ENCODE peak calls at places on chromosomes 13 and 19, in eight cellular contexts. One of them, this sample, is unnamed.

GRCh38 chr13:47858042-47858677 is 142.9 kb downstream of the SUCLA2 start:
- DNase-seq in psoas muscle: no peak
- DNase-seq in ascending aorta: no peak
- DNase-seq in Panc1: no peak
- DNase-seq in thoracic aorta: no peak
- DNase-seq in neural crest cell: no peak
- DNase-seq in breast epithelium: no peak
- DNase-seq in AG09309: no peak
- DNase-seq in this sample: no peak

GRCh38 chr13:94480672-94481145 is 1.2 kb upstream of the DCT start:
- DNase-seq in ascending aorta: no peak
- DNase-seq in breast epithelium: no peak
- DNase-seq in psoas muscle: peak
- DNase-seq in neural crest cell: no peak
- DNase-seq in Panc1: no peak
- DNase-seq in thoracic aorta: no peak
- DNase-seq in AG09309: peak
- DNase-seq in this sample: no peak

GRCh38 chr13:29594710-29595379 is 643 bp downstream of the SLC7A1 start:
- DNase-seq in psoas muscle: peak
- DNase-seq in thoracic aorta: peak
- DNase-seq in ascending aorta: peak
- DNase-seq in Panc1: no peak
- DNase-seq in AG09309: peak
- DNase-seq in neural crest cell: peak
- DNase-seq in breast epithelium: no peak
- DNase-seq in this sample: peak

GRCh38 chr19:13781547-13781946 is 7.3 kb downstream of the C19orf53 start:
- DNase-seq in AG09309: peak
- DNase-seq in ascending aorta: peak
- DNase-seq in psoas muscle: peak
- DNase-seq in neural crest cell: peak
- DNase-seq in Panc1: no peak
- DNase-seq in breast epithelium: no peak
- DNase-seq in thoracic aorta: peak
- DNase-seq in this sample: no peak

GRCh38 chr19:13906525-13906904 is 514 bp downstream of the CC2D1A start:
- DNase-seq in neural crest cell: no peak
- DNase-seq in psoas muscle: no peak
- DNase-seq in breast epithelium: no peak
- DNase-seq in AG09309: no peak
- DNase-seq in Panc1: no peak
- DNase-seq in ascending aorta: no peak
- DNase-seq in thoracic aorta: no peak
- DNase-seq in this sample: no peak

GRCh38 chr19:10864538-10864899 is 6.8 kb upstream of the CARM1 start:
- DNase-seq in thoracic aorta: peak
- DNase-seq in breast epithelium: peak
- DNase-seq in psoas muscle: peak
- DNase-seq in neural crest cell: peak
- DNase-seq in Panc1: peak
- DNase-seq in ascending aorta: no peak
- DNase-seq in AG09309: no peak
- DNase-seq in this sample: peak

GRCh38 chr13:70107498-70108271 is at the start of gene ATXN8OS:
- DNase-seq in Panc1: no peak
- DNase-seq in ascending aorta: no peak
- DNase-seq in AG09309: no peak
- DNase-seq in psoas muscle: no peak
- DNase-seq in breast epithelium: no peak
- DNase-seq in thoracic aorta: no peak
- DNase-seq in neural crest cell: peak
- DNase-seq in this sample: no peak

GRCh38 chr13:114002009-114002544 is 28.2 kb upstream of the C13orf46 start:
- DNase-seq in AG09309: no peak
- DNase-seq in Panc1: no peak
- DNase-seq in breast epithelium: no peak
- DNase-seq in psoas muscle: peak
- DNase-seq in thoracic aorta: no peak
- DNase-seq in neural crest cell: no peak
- DNase-seq in ascending aorta: no peak
- DNase-seq in this sample: no peak

GRCh38 chr13:99086869-99087129 is 108.9 kb upstream of the DOCK9 start:
- DNase-seq in thoracic aorta: no peak
- DNase-seq in breast epithelium: no peak
- DNase-seq in AG09309: no peak
- DNase-seq in psoas muscle: peak
- DNase-seq in neural crest cell: peak
- DNase-seq in ascending aorta: no peak
- DNase-seq in Panc1: no peak
- DNase-seq in this sample: no peak

DNA sequence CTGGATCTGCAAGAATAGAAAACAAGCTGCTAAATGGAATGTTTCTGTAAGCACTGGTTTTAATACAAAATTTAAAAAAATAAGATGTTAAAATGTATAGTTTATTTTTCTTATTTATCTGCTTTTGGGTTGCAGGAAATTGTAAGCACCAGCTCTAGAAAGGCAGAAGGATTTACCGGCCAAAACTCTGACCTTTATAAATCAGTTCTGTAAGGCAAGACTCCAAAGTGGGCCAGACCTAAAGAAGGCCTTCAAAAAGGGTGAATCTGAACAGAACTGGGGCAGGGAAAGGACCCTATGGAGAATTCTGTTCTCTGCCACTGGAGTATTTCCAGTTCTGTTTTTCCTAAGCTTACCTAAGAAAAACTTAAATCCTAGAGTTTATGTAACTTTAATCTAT is 19.3 kb downstream of the ZNF100 start:
- DNase-seq in Panc1: no peak
- DNase-seq in AG09309: no peak
- DNase-seq in thoracic aorta: no peak
- DNase-seq in ascending aorta: no peak
- DNase-seq in psoas muscle: no peak
- DNase-seq in neural crest cell: no peak
- DNase-seq in breast epithelium: no peak
- DNase-seq in this sample: no peak
- TF ChIP-seq CTCF in Panc1: no peak
- TF ChIP-seq CTCF in AG09309: no peak
- TF ChIP-seq CTCF in thoracic aorta: no peak
- TF ChIP-seq CTCF in ascending aorta: no peak
- TF ChIP-seq CTCF in psoas muscle: no peak
- TF ChIP-seq CTCF in neural crest cell: no peak
- TF ChIP-seq CTCF in breast epithelium: no peak
- TF ChIP-seq CTCF in this sample: no peak

GRCh38 chr13:45683701-45684100 is 18.4 kb upstream of the CBY2 start:
- DNase-seq in Panc1: no peak
- DNase-seq in psoas muscle: no peak
- DNase-seq in neural crest cell: no peak
- DNase-seq in thoracic aorta: no peak
- DNase-seq in breast epithelium: no peak
- DNase-seq in AG09309: no peak
- DNase-seq in ascending aorta: no peak
- DNase-seq in this sample: no peak
- TF ChIP-seq CTCF in Panc1: peak
- TF ChIP-seq CTCF in psoas muscle: no peak
- TF ChIP-seq CTCF in neural crest cell: peak
- TF ChIP-seq CTCF in thoracic aorta: no peak
- TF ChIP-seq CTCF in breast epithelium: no peak
- TF ChIP-seq CTCF in AG09309: no peak
- TF ChIP-seq CTCF in ascending aorta: no peak
- TF ChIP-seq CTCF in this sample: no peak

GRCh38 chr13:86974995-86975328 is 696.2 kb upstream of the SLITRK5 start:
- DNase-seq in neural crest cell: no peak
- DNase-seq in breast epithelium: no peak
- DNase-seq in thoracic aorta: no peak
- DNase-seq in Panc1: no peak
- DNase-seq in psoas muscle: no peak
- DNase-seq in ascending aorta: no peak
- DNase-seq in AG09309: no peak
- DNase-seq in this sample: no peak
- TF ChIP-seq CTCF in neural crest cell: no peak
- TF ChIP-seq CTCF in breast epithelium: no peak
- TF ChIP-seq CTCF in thoracic aorta: no peak
- TF ChIP-seq CTCF in Panc1: peak
- TF ChIP-seq CTCF in psoas muscle: no peak
- TF ChIP-seq CTCF in ascending aorta: no peak
- TF ChIP-seq CTCF in AG09309: no peak
- TF ChIP-seq CTCF in this sample: no peak

DNA sequence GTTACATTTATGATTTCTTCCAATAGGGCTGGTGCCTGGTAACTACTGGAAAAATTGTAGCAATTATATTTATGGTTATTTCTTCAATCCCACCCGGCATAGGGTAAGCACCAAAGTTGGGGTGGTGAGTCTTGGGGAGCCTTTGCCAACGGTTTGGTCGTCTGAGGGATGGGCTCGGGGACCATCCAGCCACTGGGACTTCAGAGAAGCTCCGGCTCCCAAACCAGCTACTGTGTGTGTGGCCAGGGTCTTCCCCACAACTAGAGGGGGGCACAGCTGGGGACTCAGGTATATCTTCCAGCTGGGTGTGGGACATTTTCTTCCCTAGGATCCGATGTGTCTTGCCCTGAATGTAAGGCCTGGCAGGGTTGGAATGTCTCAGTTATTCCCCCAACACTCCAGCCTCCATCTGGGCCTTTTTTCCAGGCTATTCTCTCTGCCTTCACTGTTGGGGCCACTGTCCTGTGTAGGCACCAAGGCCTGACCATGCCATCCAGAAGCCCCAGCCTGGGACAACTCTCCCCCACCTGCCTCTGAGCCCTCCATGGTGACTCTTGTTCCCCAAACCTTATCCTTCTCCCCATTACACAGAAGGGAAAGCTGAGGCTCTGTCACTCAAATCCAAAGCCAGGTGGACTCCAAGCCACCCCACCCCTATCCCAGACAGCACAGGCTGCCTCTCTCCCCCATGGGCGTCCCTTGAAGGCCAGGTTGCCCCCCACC is 1.1 kb upstream of the IFI30 start:
- DNase-seq in psoas muscle: no peak
- DNase-seq in thoracic aorta: no peak
- DNase-seq in breast epithelium: no peak
- DNase-seq in AG09309: no peak
- DNase-seq in Panc1: no peak
- DNase-seq in neural crest cell: no peak
- DNase-seq in ascending aorta: no peak
- DNase-seq in this sample: no peak
- TF ChIP-seq CTCF in psoas muscle: no peak
- TF ChIP-seq CTCF in thoracic aorta: no peak
- TF ChIP-seq CTCF in breast epithelium: no peak
- TF ChIP-seq CTCF in AG09309: no peak
- TF ChIP-seq CTCF in Panc1: no peak
- TF ChIP-seq CTCF in neural crest cell: no peak
- TF ChIP-seq CTCF in ascending aorta: no peak
- TF ChIP-seq CTCF in this sample: no peak

GRCh38 chr19:50838239-50838638 is 4.9 kb upstream of the KLK15 start:
- DNase-seq in AG09309: no peak
- DNase-seq in neural crest cell: no peak
- DNase-seq in breast epithelium: no peak
- DNase-seq in Panc1: no peak
- DNase-seq in ascending aorta: no peak
- DNase-seq in thoracic aorta: no peak
- DNase-seq in psoas muscle: no peak
- DNase-seq in this sample: no peak
- TF ChIP-seq CTCF in AG09309: peak
- TF ChIP-seq CTCF in neural crest cell: no peak
- TF ChIP-seq CTCF in breast epithelium: no peak
- TF ChIP-seq CTCF in Panc1: peak
- TF ChIP-seq CTCF in ascending aorta: no peak
- TF ChIP-seq CTCF in thoracic aorta: no peak
- TF ChIP-seq CTCF in psoas muscle: no peak
- TF ChIP-seq CTCF in this sample: no peak

GRCh38 chr13:74770361-74770760 is 636.2 kb upstream of the KLF12 start:
- DNase-seq in thoracic aorta: no peak
- DNase-seq in psoas muscle: no peak
- DNase-seq in breast epithelium: no peak
- DNase-seq in neural crest cell: no peak
- DNase-seq in ascending aorta: no peak
- DNase-seq in AG09309: peak
- DNase-seq in Panc1: no peak
- DNase-seq in this sample: no peak

GRCh38 chr13:74768521-74769090 is 634.4 kb upstream of the KLF12 start:
- DNase-seq in ascending aorta: no peak
- DNase-seq in AG09309: peak
- DNase-seq in neural crest cell: no peak
- DNase-seq in psoas muscle: no peak
- DNase-seq in breast epithelium: no peak
- DNase-seq in Panc1: no peak
- DNase-seq in thoracic aorta: no peak
- DNase-seq in this sample: no peak

GRCh38 chr13:74773263-74773662 is 639.1 kb upstream of the KLF12 start:
- DNase-seq in thoracic aorta: no peak
- DNase-seq in psoas muscle: no peak
- DNase-seq in Panc1: no peak
- DNase-seq in neural crest cell: no peak
- DNase-seq in AG09309: no peak
- DNase-seq in breast epithelium: no peak
- DNase-seq in ascending aorta: no peak
- DNase-seq in this sample: no peak

GRCh38 chr13:74774252-74774651 is 640.0 kb upstream of the KLF12 start:
- DNase-seq in thoracic aorta: no peak
- DNase-seq in neural crest cell: no peak
- DNase-seq in ascending aorta: no peak
- DNase-seq in AG09309: peak
- DNase-seq in Panc1: no peak
- DNase-seq in breast epithelium: no peak
- DNase-seq in psoas muscle: no peak
- DNase-seq in this sample: no peak

GRCh38 chr13:74771964-74772363 is 637.8 kb upstream of the KLF12 start:
- DNase-seq in breast epithelium: no peak
- DNase-seq in neural crest cell: no peak
- DNase-seq in AG09309: peak
- DNase-seq in thoracic aorta: no peak
- DNase-seq in psoas muscle: no peak
- DNase-seq in ascending aorta: no peak
- DNase-seq in Panc1: no peak
- DNase-seq in this sample: no peak
- TF ChIP-seq CTCF in breast epithelium: no peak
- TF ChIP-seq CTCF in neural crest cell: no peak
- TF ChIP-seq CTCF in AG09309: no peak
- TF ChIP-seq CTCF in thoracic aorta: no peak
- TF ChIP-seq CTCF in psoas muscle: no peak
- TF ChIP-seq CTCF in ascending aorta: no peak
- TF ChIP-seq CTCF in Panc1: no peak
- TF ChIP-seq CTCF in this sample: no peak

GRCh38 chr19:17539288-17540117 is 15.9 kb upstream of the COLGALT1 start:
- DNase-seq in thoracic aorta: peak
- DNase-seq in breast epithelium: peak
- DNase-seq in neural crest cell: peak
- DNase-seq in ascending aorta: peak
- DNase-seq in Panc1: peak
- DNase-seq in psoas muscle: peak
- DNase-seq in AG09309: peak
- DNase-seq in this sample: peak
- TF ChIP-seq CTCF in thoracic aorta: no peak
- TF ChIP-seq CTCF in breast epithelium: no peak
- TF ChIP-seq CTCF in neural crest cell: no peak
- TF ChIP-seq CTCF in ascending aorta: peak
- TF ChIP-seq CTCF in Panc1: no peak
- TF ChIP-seq CTCF in psoas muscle: peak
- TF ChIP-seq CTCF in AG09309: peak
- TF ChIP-seq CTCF in this sample: no peak

GRCh38 chr19:30719189-30719990 is 347.2 kb downstream of the ZNF536 start:
- DNase-seq in neural crest cell: peak
- DNase-seq in Panc1: no peak
- DNase-seq in thoracic aorta: no peak
- DNase-seq in ascending aorta: no peak
- DNase-seq in psoas muscle: peak
- DNase-seq in AG09309: no peak
- DNase-seq in breast epithelium: no peak
- DNase-seq in this sample: no peak
- TF ChIP-seq CTCF in neural crest cell: no peak
- TF ChIP-seq CTCF in Panc1: no peak
- TF ChIP-seq CTCF in thoracic aorta: no peak
- TF ChIP-seq CTCF in ascending aorta: no peak
- TF ChIP-seq CTCF in psoas muscle: no peak
- TF ChIP-seq CTCF in AG09309: no peak
- TF ChIP-seq CTCF in breast epithelium: no peak
- TF ChIP-seq CTCF in this sample: no peak

GRCh38 chr19:55383789-55384575 is at the start of gene TMEM238:
- DNase-seq in neural crest cell: no peak
- DNase-seq in Panc1: no peak
- DNase-seq in ascending aorta: no peak
- DNase-seq in thoracic aorta: no peak
- DNase-seq in breast epithelium: no peak
- DNase-seq in AG09309: no peak
- DNase-seq in psoas muscle: peak
- DNase-seq in this sample: peak
- TF ChIP-seq CTCF in neural crest cell: peak
- TF ChIP-seq CTCF in Panc1: no peak
- TF ChIP-seq CTCF in ascending aorta: no peak
- TF ChIP-seq CTCF in thoracic aorta: no peak
- TF ChIP-seq CTCF in breast epithelium: no peak
- TF ChIP-seq CTCF in AG09309: no peak
- TF ChIP-seq CTCF in psoas muscle: peak
- TF ChIP-seq CTCF in this sample: no peak

This sample was measured in activated B cell treated with CpG ODN at 0.5 μM for 24 hours.